ENCODE peak calls at places on chromosome 22, in six cellular contexts. One of them, this sample, is unnamed.

GRCh38 chr22:48448821-48449220 is 1378.9 kb downstream of the BRD1 start:
- DNase-seq in breast epithelium: no peak
- DNase-seq in HCT116: no peak
- DNase-seq in stomach: no peak
- DNase-seq in suprapubic skin: peak; percentile 18
- DNase-seq in transverse colon: no peak
- DNase-seq in this sample: peak; percentile 61

GRCh38 chr22:43953988-43954771 is 1.1 kb upstream of the SAMM50 start:
- DNase-seq in breast epithelium: no peak
- DNase-seq in HCT116: no peak
- DNase-seq in stomach: no peak
- DNase-seq in suprapubic skin: no peak
- DNase-seq in transverse colon: no peak
- DNase-seq in this sample: no peak

GRCh38 chr22:31192513-31192912 is 19.6 kb upstream of the LIMK2 start:
- DNase-seq in breast epithelium: no peak
- DNase-seq in HCT116: no peak
- DNase-seq in stomach: no peak
- DNase-seq in suprapubic skin: no peak
- DNase-seq in transverse colon: no peak
- DNase-seq in this sample: no peak

GRCh38 chr22:36368359-36368983 is 19.3 kb downstream of the MYH9 start:
- DNase-seq in breast epithelium: peak; percentile 65
- DNase-seq in HCT116: no peak
- DNase-seq in stomach: no peak
- DNase-seq in suprapubic skin: no peak
- DNase-seq in transverse colon: no peak
- DNase-seq in this sample: no peak

GRCh38 chr22:17077255-17077654 is 7.5 kb upstream of the IL17RA start:
- DNase-seq in breast epithelium: no peak
- DNase-seq in HCT116: no peak
- DNase-seq in stomach: no peak
- DNase-seq in suprapubic skin: no peak
- DNase-seq in transverse colon: no peak
- DNase-seq in this sample: no peak

GRCh38 chr22:25824828-25825474 is 83.0 kb downstream of the MYO18B start:
- DNase-seq in breast epithelium: no peak
- DNase-seq in HCT116: no peak
- DNase-seq in stomach: no peak
- DNase-seq in suprapubic skin: no peak
- DNase-seq in transverse colon: no peak
- DNase-seq in this sample: no peak

GRCh38 chr22:24935771-24936483 is 10.6 kb downstream of the LHFPL7 start:
- DNase-seq in breast epithelium: no peak
- DNase-seq in HCT116: no peak
- DNase-seq in stomach: no peak
- DNase-seq in suprapubic skin: no peak
- DNase-seq in transverse colon: no peak
- DNase-seq in this sample: no peak

GRCh38 chr22:30234786-30235470 is 11.6 kb downstream of the LIF start:
- DNase-seq in breast epithelium: no peak
- DNase-seq in HCT116: no peak
- DNase-seq in stomach: no peak
- DNase-seq in suprapubic skin: no peak
- DNase-seq in transverse colon: no peak
- DNase-seq in this sample: no peak

GRCh38 chr22:37300551-37301017 is 18.3 kb downstream of the CYTH4 start:
- DNase-seq in breast epithelium: no peak
- DNase-seq in HCT116: no peak
- DNase-seq in stomach: no peak
- DNase-seq in suprapubic skin: no peak
- DNase-seq in transverse colon: no peak
- DNase-seq in this sample: no peak

GRCh38 chr22:38167988-38168407 is 13.6 kb downstream of the PLA2G6 start:
- DNase-seq in breast epithelium: peak; percentile 72
- DNase-seq in HCT116: no peak
- DNase-seq in stomach: peak; percentile 77
- DNase-seq in suprapubic skin: peak; percentile 58
- DNase-seq in transverse colon: no peak
- DNase-seq in this sample: no peak

GRCh38 chr22:44845191-44845590 is 92.8 kb downstream of the ARHGAP8 start:
- DNase-seq in breast epithelium: no peak
- DNase-seq in HCT116: no peak
- DNase-seq in stomach: no peak
- DNase-seq in suprapubic skin: no peak
- DNase-seq in transverse colon: no peak
- DNase-seq in this sample: no peak

GRCh38 chr22:45859231-45860161 is 117.5 kb downstream of the WNT7B start:
- DNase-seq in breast epithelium: no peak
- DNase-seq in HCT116: no peak
- DNase-seq in stomach: peak; percentile 17
- DNase-seq in suprapubic skin: no peak
- DNase-seq in transverse colon: no peak
- DNase-seq in this sample: no peak

GRCh38 chr22:24695958-24696511 is 78.5 kb downstream of the PIWIL3 start:
- DNase-seq in breast epithelium: no peak
- DNase-seq in HCT116: no peak
- DNase-seq in stomach: peak; percentile 47
- DNase-seq in suprapubic skin: no peak
- DNase-seq in transverse colon: no peak
- DNase-seq in this sample: no peak

GRCh38 chr22:38820021-38820420 is 23.8 kb downstream of the NPTXR start:
- DNase-seq in breast epithelium: no peak
- DNase-seq in HCT116: no peak
- DNase-seq in stomach: no peak
- DNase-seq in suprapubic skin: no peak
- DNase-seq in transverse colon: no peak
- DNase-seq in this sample: no peak

GRCh38 chr22:47145883-47146282 is 383.4 kb downstream of the TBC1D22A start:
- DNase-seq in breast epithelium: no peak
- DNase-seq in HCT116: no peak
- DNase-seq in stomach: no peak
- DNase-seq in suprapubic skin: no peak
- DNase-seq in transverse colon: no peak
- DNase-seq in this sample: no peak

GRCh38 chr22:32053165-32053755 is 10.2 kb downstream of the SLC5A1 start:
- DNase-seq in breast epithelium: no peak
- DNase-seq in HCT116: no peak
- DNase-seq in stomach: no peak
- DNase-seq in suprapubic skin: no peak
- DNase-seq in transverse colon: no peak
- DNase-seq in this sample: no peak

GRCh38 chr22:19509923-19510322 is 14.3 kb downstream of the CLDN5 start:
- DNase-seq in breast epithelium: no peak
- DNase-seq in HCT116: no peak
- DNase-seq in stomach: no peak
- DNase-seq in suprapubic skin: no peak
- DNase-seq in transverse colon: no peak
- DNase-seq in this sample: no peak

GRCh38 chr22:45690008-45690407 is 18.4 kb downstream of the ATXN10 start:
- DNase-seq in breast epithelium: no peak
- DNase-seq in HCT116: no peak
- DNase-seq in stomach: no peak
- DNase-seq in suprapubic skin: no peak
- DNase-seq in transverse colon: no peak
- DNase-seq in this sample: no peak

GRCh38 chr22:49960967-49961600 is 512 bp downstream of the PIM3 start:
- DNase-seq in breast epithelium: peak; percentile 53
- DNase-seq in HCT116: no peak
- DNase-seq in stomach: peak; percentile 44
- DNase-seq in suprapubic skin: peak; percentile 79
- DNase-seq in transverse colon: peak; percentile 55
- DNase-seq in this sample: peak; percentile 93

GRCh38 chr22:28711820-28712777 is 29.5 kb downstream of the CHEK2 start:
- DNase-seq in breast epithelium: no peak
- DNase-seq in HCT116: no peak
- DNase-seq in stomach: no peak
- DNase-seq in suprapubic skin: no peak
- DNase-seq in transverse colon: no peak
- DNase-seq in this sample: no peak

GRCh38 chr22:36331912-36332622 is 55.7 kb downstream of the MYH9 start:
- DNase-seq in breast epithelium: no peak
- DNase-seq in HCT116: no peak
- DNase-seq in stomach: peak; percentile 69
- DNase-seq in suprapubic skin: no peak
- DNase-seq in transverse colon: peak; percentile 76
- DNase-seq in this sample: peak; percentile 95

GRCh38 chr22:37017356-37017755 is 1.9 kb downstream of the TST start:
- DNase-seq in breast epithelium: no peak
- DNase-seq in HCT116: no peak
- DNase-seq in stomach: peak; percentile 40
- DNase-seq in suprapubic skin: no peak
- DNase-seq in transverse colon: no peak
- DNase-seq in this sample: no peak

GRCh38 chr22:38824587-38824986 is 19.2 kb downstream of the NPTXR start:
- DNase-seq in breast epithelium: no peak
- DNase-seq in HCT116: no peak
- DNase-seq in stomach: peak; percentile 44
- DNase-seq in suprapubic skin: no peak
- DNase-seq in transverse colon: peak; percentile 31
- DNase-seq in this sample: no peak

GRCh38 chr22:38657248-38657909 is 941 bp downstream of the CBY1 start:
- DNase-seq in breast epithelium: no peak
- DNase-seq in HCT116: no peak
- DNase-seq in stomach: no peak
- DNase-seq in suprapubic skin: no peak
- DNase-seq in transverse colon: peak; percentile 46
- DNase-seq in this sample: peak; percentile 77

DNA sequence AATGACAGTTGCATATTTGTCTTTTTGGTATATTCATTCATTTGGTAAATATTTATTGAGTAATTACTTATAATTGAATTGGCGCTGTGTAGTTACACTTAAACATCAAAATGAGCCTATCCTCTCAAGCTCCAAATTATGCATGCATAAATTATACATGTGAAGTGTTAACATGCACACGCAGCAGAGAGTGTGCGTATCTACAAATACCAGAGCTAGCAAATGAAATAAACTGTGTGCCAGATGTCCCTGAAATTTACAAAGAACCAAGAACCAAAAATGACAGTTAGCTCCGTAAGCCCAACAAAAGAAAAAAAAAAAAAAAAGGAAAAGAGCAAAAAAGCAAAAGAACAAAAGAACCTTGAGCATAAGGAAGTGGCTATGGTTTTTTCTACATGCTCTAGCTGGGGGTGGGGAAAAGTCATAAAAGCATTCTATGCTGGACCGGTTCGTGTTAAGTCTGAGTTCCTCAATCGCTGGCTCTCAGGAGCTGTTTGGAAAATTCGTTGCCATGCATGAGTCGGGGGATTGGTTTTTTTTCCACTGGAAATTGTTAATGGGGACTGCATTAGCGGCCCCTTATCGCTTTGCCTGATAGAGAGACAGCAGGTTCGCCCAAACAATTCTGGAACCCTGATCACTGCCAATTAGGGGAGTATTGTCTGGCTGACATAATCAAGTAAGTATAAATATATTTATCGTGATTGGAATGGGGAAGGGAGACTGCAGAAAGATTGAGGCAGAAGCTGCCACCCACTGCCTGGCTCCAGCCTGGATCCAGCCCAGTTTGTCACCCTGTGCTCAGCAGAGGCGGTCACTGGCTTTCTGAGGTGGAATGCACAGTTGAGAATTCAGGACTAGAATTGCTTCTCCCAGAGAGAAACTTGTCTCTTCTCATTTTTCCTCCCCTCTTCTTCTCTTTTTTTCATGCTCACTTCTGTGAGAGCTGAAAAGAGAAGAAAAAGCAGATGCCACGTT is 25.6 kb downstream of the GRAP2 start:
- DNase-seq in breast epithelium: no peak
- DNase-seq in HCT116: no peak
- DNase-seq in stomach: no peak
- DNase-seq in suprapubic skin: no peak
- DNase-seq in transverse colon: peak; percentile 28
- DNase-seq in this sample: no peak
- H3K4me1 ChIP-seq in breast epithelium: no peaks in the 10 kb centered on the region
- H3K4me1 ChIP-seq in HCT116: no peaks in the 10 kb centered on the region
- H3K4me1 ChIP-seq in stomach: no peaks in the 10 kb centered on the region
- H3K4me1 ChIP-seq in suprapubic skin: peaks cover 29% of the 10 kb centered on the region
- H3K4me1 ChIP-seq in transverse colon: peaks cover 29% of the 10 kb centered on the region
- H3K4me1 ChIP-seq in this sample: peaks cover 15% of the 10 kb centered on the region

GRCh38 chr22:42688241-42688913 is 32.3 kb downstream of the A4GALT start:
- DNase-seq in breast epithelium: peak; percentile 87
- DNase-seq in HCT116: no peak
- DNase-seq in stomach: peak; percentile 85
- DNase-seq in suprapubic skin: peak; percentile 95
- DNase-seq in transverse colon: peak; percentile 78
- DNase-seq in this sample: no peak
- TF ChIP-seq POLR2A in breast epithelium: no peak
- TF ChIP-seq POLR2A in HCT116: no peak
- TF ChIP-seq POLR2A in stomach: no peak
- TF ChIP-seq POLR2A in suprapubic skin: no peak
- TF ChIP-seq POLR2A in transverse colon: no peak
- TF ChIP-seq POLR2A in this sample: no peak

DNA sequence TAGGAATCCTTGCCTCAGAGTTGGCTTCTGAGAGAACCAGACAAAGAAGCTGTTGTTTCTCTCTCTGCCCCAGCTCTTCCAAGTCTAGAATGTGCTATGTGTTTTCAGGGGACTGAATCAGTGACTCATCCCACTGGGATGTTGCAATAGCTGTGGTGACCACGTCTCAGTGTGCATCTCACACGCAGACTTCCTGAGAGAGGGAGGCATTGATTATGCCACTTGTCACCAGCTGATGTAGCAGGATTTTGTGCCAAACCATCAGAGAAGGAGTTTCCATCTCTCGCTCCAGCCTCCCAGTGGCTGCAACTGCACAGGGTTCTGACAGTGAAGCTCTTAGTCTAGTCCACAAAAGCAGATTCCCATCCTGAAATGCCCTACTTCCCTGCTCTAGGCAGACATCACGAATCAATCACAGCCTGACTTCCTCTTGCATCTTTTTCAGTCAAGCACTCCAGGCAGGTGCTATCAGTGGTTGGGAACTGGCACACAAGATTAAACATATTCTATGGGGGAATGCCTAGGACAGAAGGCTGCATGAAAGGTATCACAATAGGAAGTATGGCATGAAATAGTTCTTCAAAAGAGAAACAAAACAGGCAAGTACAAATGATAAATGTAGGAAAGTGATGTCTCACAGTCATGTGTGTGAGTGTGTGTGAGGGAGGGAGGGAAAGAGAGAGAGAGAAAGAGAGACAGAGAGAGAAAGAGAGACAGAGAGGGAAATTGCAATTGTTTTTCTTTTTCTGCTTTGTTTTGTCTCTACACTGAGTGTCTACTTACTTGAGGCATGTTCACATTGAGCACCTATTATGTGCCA is 456.0 kb downstream of the MIAT start:
- DNase-seq in breast epithelium: peak; percentile 85
- DNase-seq in HCT116: peak; percentile 95
- DNase-seq in stomach: peak; percentile 52
- DNase-seq in suprapubic skin: peak; percentile 84
- DNase-seq in transverse colon: peak; percentile 59
- DNase-seq in this sample: no peak
- TF ChIP-seq POLR2AphosphoS5 in breast epithelium: peak; percentile 95
- TF ChIP-seq POLR2AphosphoS5 in HCT116: peak; percentile 34
- TF ChIP-seq POLR2AphosphoS5 in stomach: peak; percentile 67
- TF ChIP-seq POLR2AphosphoS5 in suprapubic skin: peak; percentile 63
- TF ChIP-seq POLR2AphosphoS5 in transverse colon: peak; percentile 62
- TF ChIP-seq POLR2AphosphoS5 in this sample: peak; percentile 43

DNA sequence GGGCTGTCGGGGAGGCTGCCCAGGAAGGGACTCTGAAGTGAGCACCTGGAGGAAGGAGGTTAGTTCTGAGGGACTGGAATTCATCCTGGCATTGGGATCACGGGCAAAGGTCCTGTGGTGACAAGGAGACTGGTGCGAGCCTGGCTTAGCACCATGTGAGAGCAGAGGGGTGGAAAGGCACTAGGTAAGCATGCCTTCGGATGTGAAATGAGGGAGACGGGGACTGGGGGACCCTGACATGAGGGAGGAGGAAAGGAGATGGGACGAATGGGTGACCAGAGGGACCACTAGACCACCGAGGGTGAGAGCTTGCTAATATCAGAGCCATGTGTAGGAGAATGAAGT is 3.1 kb upstream of the VPREB1 start:
- DNase-seq in breast epithelium: no peak
- DNase-seq in HCT116: no peak
- DNase-seq in stomach: no peak
- DNase-seq in suprapubic skin: no peak
- DNase-seq in transverse colon: no peak
- DNase-seq in this sample: no peak
- H3K4me1 ChIP-seq in breast epithelium: no peaks in the 10 kb centered on the region
- H3K4me1 ChIP-seq in HCT116: no peaks in the 10 kb centered on the region
- H3K4me1 ChIP-seq in stomach: no peaks in the 10 kb centered on the region
- H3K4me1 ChIP-seq in suprapubic skin: no peaks in the 10 kb centered on the region
- H3K4me1 ChIP-seq in transverse colon: no peaks in the 10 kb centered on the region
- H3K4me1 ChIP-seq in this sample: no peaks in the 10 kb centered on the region

This sample was measured in spleen.